ENCODE peak calls at places on chromosomes 11 and 22, in four cellular contexts. One of them, this sample, is unnamed.

GRCh38 chr22:35310556-35311550 is 11.2 kb downstream of the TOM1 start:
- DNase-seq in kidney epithelial cell: no peak
- DNase-seq in Peyer's patch: peak; percentile 59
- DNase-seq in AG04449: no peak
- DNase-seq in this sample: no peak

GRCh38 chr11:115931684-115932083 is 427.5 kb upstream of the CADM1 start:
- DNase-seq in kidney epithelial cell: no peak
- DNase-seq in Peyer's patch: no peak
- DNase-seq in AG04449: no peak
- DNase-seq in this sample: no peak

GRCh38 chr11:103682318-103683184 is 353.9 kb upstream of the DDI1 start:
- DNase-seq in kidney epithelial cell: peak; percentile 39
- DNase-seq in Peyer's patch: peak; percentile 66
- DNase-seq in AG04449: no peak
- DNase-seq in this sample: peak; percentile 31

GRCh38 chr11:72642815-72643511 is 31.3 kb downstream of the PDE2A start:
- DNase-seq in kidney epithelial cell: no peak
- DNase-seq in Peyer's patch: peak; percentile 73
- DNase-seq in AG04449: no peak
- DNase-seq in this sample: no peak

GRCh38 chr11:71204294-71204693 is 48.1 kb downstream of the SHANK2 start:
- DNase-seq in kidney epithelial cell: no peak
- DNase-seq in Peyer's patch: no peak
- DNase-seq in AG04449: no peak
- DNase-seq in this sample: no peak

GRCh38 chr11:70532066-70532440 is 133.7 kb downstream of the CTTN start:
- DNase-seq in kidney epithelial cell: no peak
- DNase-seq in Peyer's patch: no peak
- DNase-seq in AG04449: no peak
- DNase-seq in this sample: no peak

GRCh38 chr11:7851391-7851790 is 54.6 kb upstream of the OR5P2 start:
- DNase-seq in kidney epithelial cell: no peak
- DNase-seq in Peyer's patch: no peak
- DNase-seq in AG04449: no peak
- DNase-seq in this sample: no peak

GRCh38 chr11:6531267-6531752 is 34.2 kb downstream of the DNHD1 start:
- DNase-seq in kidney epithelial cell: no peak
- DNase-seq in Peyer's patch: no peak
- DNase-seq in AG04449: no peak
- DNase-seq in this sample: no peak

GRCh38 chr11:67640758-67641113 is 1.2 kb upstream of the TBX10 start:
- DNase-seq in kidney epithelial cell: no peak
- DNase-seq in Peyer's patch: no peak
- DNase-seq in AG04449: no peak
- DNase-seq in this sample: no peak

GRCh38 chr22:29149841-29150555 is 55.7 kb upstream of the EMID1 start:
- DNase-seq in kidney epithelial cell: no peak
- DNase-seq in Peyer's patch: peak; percentile 44
- DNase-seq in AG04449: no peak
- DNase-seq in this sample: no peak

GRCh38 chr11:16280256-16280682 is 76.1 kb downstream of the SOX6 start:
- DNase-seq in kidney epithelial cell: no peak
- DNase-seq in Peyer's patch: peak; percentile 92
- DNase-seq in AG04449: no peak
- DNase-seq in this sample: no peak

GRCh38 chr11:77467993-77468392 is 5.9 kb downstream of the PAK1 start:
- DNase-seq in kidney epithelial cell: no peak
- DNase-seq in Peyer's patch: no peak
- DNase-seq in AG04449: no peak
- DNase-seq in this sample: peak; percentile 13

GRCh38 chr11:116499396-116500001 is 273.3 kb downstream of the BUD13 start:
- DNase-seq in kidney epithelial cell: no peak
- DNase-seq in Peyer's patch: peak; percentile 91
- DNase-seq in AG04449: no peak
- DNase-seq in this sample: peak; percentile 15

GRCh38 chr11:75140269-75141138 is 10.4 kb upstream of the SLCO2B1 start:
- DNase-seq in kidney epithelial cell: no peak
- DNase-seq in Peyer's patch: peak; percentile 90
- DNase-seq in AG04449: no peak
- DNase-seq in this sample: no peak

GRCh38 chr11:57785072-57785471 is 23.5 kb downstream of the CTNND1 start:
- DNase-seq in kidney epithelial cell: no peak
- DNase-seq in Peyer's patch: no peak
- DNase-seq in AG04449: no peak
- DNase-seq in this sample: no peak

GRCh38 chr11:105156720-105157119 is 17.2 kb upstream of the CARD18 start:
- DNase-seq in kidney epithelial cell: no peak
- DNase-seq in Peyer's patch: no peak
- DNase-seq in AG04449: no peak
- DNase-seq in this sample: no peak

GRCh38 chr22:37564111-37564711 is 3.9 kb downstream of the CDC42EP1 start:
- DNase-seq in kidney epithelial cell: no peak
- DNase-seq in Peyer's patch: no peak
- DNase-seq in AG04449: no peak
- DNase-seq in this sample: no peak

GRCh38 chr11:125276635-125277008 is 112.1 kb downstream of the PKNOX2 start:
- DNase-seq in kidney epithelial cell: no peak
- DNase-seq in Peyer's patch: no peak
- DNase-seq in AG04449: no peak
- DNase-seq in this sample: no peak

GRCh38 chr11:92993004-92993403 is 23.6 kb downstream of the MTNR1B start:
- DNase-seq in kidney epithelial cell: no peak
- DNase-seq in Peyer's patch: no peak
- DNase-seq in AG04449: no peak
- DNase-seq in this sample: no peak
- H3K4me3 ChIP-seq in kidney epithelial cell: no peak overlapping the region
- H3K4me3 ChIP-seq in Peyer's patch: no peak overlapping the region
- H3K4me3 ChIP-seq in AG04449: no peak overlapping the region
- H3K4me3 ChIP-seq in this sample: no peak overlapping the region

GRCh38 chr22:42132457-42132856 is 1.8 kb upstream of the CYP2D6 start:
- DNase-seq in kidney epithelial cell: no peak
- DNase-seq in Peyer's patch: peak; percentile 47
- DNase-seq in AG04449: no peak
- DNase-seq in this sample: no peak
- TF ChIP-seq CTCF in kidney epithelial cell: no peak
- TF ChIP-seq CTCF in Peyer's patch: no peak
- TF ChIP-seq CTCF in AG04449: no peak
- TF ChIP-seq CTCF in this sample: no peak

GRCh38 chr22:27298387-27299141 is 503.0 kb downstream of the MN1 start:
- DNase-seq in kidney epithelial cell: no peak
- DNase-seq in Peyer's patch: no peak
- DNase-seq in AG04449: no peak
- DNase-seq in this sample: no peak
- H3K4me3 ChIP-seq in kidney epithelial cell: no peak overlapping the region
- H3K4me3 ChIP-seq in Peyer's patch: no peak overlapping the region
- H3K4me3 ChIP-seq in AG04449: no peak overlapping the region
- H3K4me3 ChIP-seq in this sample: no peak overlapping the region

GRCh38 chr11:38824573-38824972 is 2226.5 kb upstream of the RAG2 start:
- DNase-seq in kidney epithelial cell: no peak
- DNase-seq in Peyer's patch: no peak
- DNase-seq in AG04449: no peak
- DNase-seq in this sample: no peak
- TF ChIP-seq CTCF in kidney epithelial cell: peak; percentile 27
- TF ChIP-seq CTCF in Peyer's patch: no peak
- TF ChIP-seq CTCF in AG04449: no peak
- TF ChIP-seq CTCF in this sample: peak; percentile 24

DNA sequence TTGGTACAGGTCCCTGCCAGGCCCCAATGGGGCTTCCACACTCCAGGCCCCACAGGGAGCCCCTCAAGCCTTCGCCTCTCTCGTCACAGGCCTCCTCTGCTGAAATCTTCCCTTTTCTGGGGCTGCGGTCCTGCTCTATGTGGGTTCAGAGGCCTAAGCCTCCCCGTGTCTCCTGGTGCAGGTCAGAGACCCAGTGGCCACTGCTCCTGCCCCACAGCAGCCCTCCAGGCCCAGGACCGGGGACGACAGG is 5.9 kb upstream of the IFITM3 start:
- DNase-seq in kidney epithelial cell: no peak
- DNase-seq in Peyer's patch: no peak
- DNase-seq in AG04449: no peak
- DNase-seq in this sample: no peak
- H3K4me3 ChIP-seq in kidney epithelial cell: no peak overlapping the region
- H3K4me3 ChIP-seq in Peyer's patch: no peak overlapping the region
- H3K4me3 ChIP-seq in AG04449: no peak overlapping the region
- H3K4me3 ChIP-seq in this sample: no peak overlapping the region

GRCh38 chr11:133927690-133928627 is 28.8 kb downstream of the IGSF9B start:
- DNase-seq in kidney epithelial cell: no peak
- DNase-seq in Peyer's patch: peak; percentile 73
- DNase-seq in AG04449: no peak
- DNase-seq in this sample: no peak
- TF ChIP-seq CTCF in kidney epithelial cell: peak; percentile 91
- TF ChIP-seq CTCF in Peyer's patch: peak; percentile 48
- TF ChIP-seq CTCF in AG04449: peak; percentile 97
- TF ChIP-seq CTCF in this sample: peak; percentile 82

GRCh38 chr22:41799486-41800347 is 762 bp upstream of the CCDC134 start:
- DNase-seq in kidney epithelial cell: no peak
- DNase-seq in Peyer's patch: peak; percentile 66
- DNase-seq in AG04449: no peak
- DNase-seq in this sample: no peak

GRCh38 chr22:41798736-41799135 is 1.7 kb upstream of the CCDC134 start:
- DNase-seq in kidney epithelial cell: no peak
- DNase-seq in Peyer's patch: no peak
- DNase-seq in AG04449: no peak
- DNase-seq in this sample: no peak

GRCh38 chr22:41800348-41801146 is at the start of gene CCDC134:
- DNase-seq in kidney epithelial cell: peak; percentile 47
- DNase-seq in Peyer's patch: peak; percentile 97
- DNase-seq in AG04449: no peak
- DNase-seq in this sample: no peak

GRCh38 chr22:41801147-41801819 is 804 bp downstream of the CCDC134 start:
- DNase-seq in kidney epithelial cell: no peak
- DNase-seq in Peyer's patch: no peak
- DNase-seq in AG04449: no peak
- DNase-seq in this sample: no peak

GRCh38 chr22:41801886-41802285 is 1.4 kb downstream of the CCDC134 start:
- DNase-seq in kidney epithelial cell: no peak
- DNase-seq in Peyer's patch: no peak
- DNase-seq in AG04449: no peak
- DNase-seq in this sample: no peak
- H3K4me3 ChIP-seq in kidney epithelial cell: peak overlapping the region; percentile 82
- H3K4me3 ChIP-seq in Peyer's patch: no peak overlapping the region
- H3K4me3 ChIP-seq in AG04449: peak overlapping the region; percentile 9
- H3K4me3 ChIP-seq in this sample: peak overlapping the region; percentile 89

GRCh38 chr11:10413268-10413667 is 41.8 kb upstream of the AMPD3 start:
- DNase-seq in kidney epithelial cell: no peak
- DNase-seq in Peyer's patch: peak; percentile 80
- DNase-seq in AG04449: no peak
- DNase-seq in this sample: no peak
- TF ChIP-seq CTCF in kidney epithelial cell: no peak
- TF ChIP-seq CTCF in Peyer's patch: peak; percentile 19
- TF ChIP-seq CTCF in AG04449: no peak
- TF ChIP-seq CTCF in this sample: peak; percentile 49

GRCh38 chr11:43358670-43359431 is at the start of gene TTC17:
- DNase-seq in kidney epithelial cell: peak; percentile 70
- DNase-seq in Peyer's patch: peak; percentile 97
- DNase-seq in AG04449: peak; percentile 55
- DNase-seq in this sample: no peak

GRCh38 chr11:43359432-43359818 is 705 bp downstream of the TTC17 start:
- DNase-seq in kidney epithelial cell: no peak
- DNase-seq in Peyer's patch: no peak
- DNase-seq in AG04449: no peak
- DNase-seq in this sample: no peak

GRCh38 chr11:43358308-43358669 is 431 bp upstream of the TTC17 start:
- DNase-seq in kidney epithelial cell: no peak
- DNase-seq in Peyer's patch: no peak
- DNase-seq in AG04449: no peak
- DNase-seq in this sample: no peak

DNA sequence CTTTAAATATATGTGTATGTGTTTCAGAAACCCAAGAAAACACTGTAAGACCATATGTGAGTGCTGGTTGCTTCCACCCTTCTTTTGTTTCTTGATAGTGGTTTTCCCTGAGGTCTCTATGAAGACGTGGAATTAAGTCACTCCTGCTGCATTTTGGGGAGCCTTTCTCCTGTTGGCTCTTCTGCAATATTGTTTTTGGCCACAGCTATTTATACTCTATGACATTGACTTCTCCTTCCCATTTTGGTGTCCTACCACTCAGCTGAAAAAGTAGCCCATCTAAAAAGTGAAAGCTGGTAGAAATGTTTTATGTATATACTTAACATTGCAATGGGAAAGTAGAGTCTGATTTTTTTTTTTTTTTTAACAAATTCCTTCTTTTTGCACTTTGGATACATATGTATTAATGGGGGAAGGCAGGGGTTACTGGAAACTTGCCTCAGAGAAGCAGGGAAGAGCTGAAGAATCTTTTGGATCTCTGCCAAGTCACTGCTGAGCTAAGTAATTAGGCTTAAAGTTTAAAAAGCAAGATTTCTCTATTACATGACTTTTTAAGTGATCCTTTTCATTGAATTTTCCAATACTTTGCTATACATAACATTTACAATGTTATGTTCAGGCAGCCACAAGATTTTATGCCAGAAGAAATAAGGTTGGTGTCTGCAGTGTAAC is 1.8 kb downstream of the TTC17 start:
- DNase-seq in kidney epithelial cell: no peak
- DNase-seq in Peyer's patch: no peak
- DNase-seq in AG04449: no peak
- DNase-seq in this sample: no peak
- H3K4me3 ChIP-seq in kidney epithelial cell: peak overlapping the region; percentile 9
- H3K4me3 ChIP-seq in Peyer's patch: no peak overlapping the region
- H3K4me3 ChIP-seq in AG04449: peak overlapping the region; percentile 98
- H3K4me3 ChIP-seq in this sample: peak overlapping the region; percentile 89

GRCh38 chr11:111476961-111477360 is 35.2 kb downstream of the BTG4 start:
- DNase-seq in kidney epithelial cell: no peak
- DNase-seq in Peyer's patch: no peak
- DNase-seq in AG04449: no peak
- DNase-seq in this sample: no peak

GRCh38 chr11:111477898-111478297 is 34.3 kb downstream of the BTG4 start:
- DNase-seq in kidney epithelial cell: no peak
- DNase-seq in Peyer's patch: no peak
- DNase-seq in AG04449: no peak
- DNase-seq in this sample: no peak

GRCh38 chr11:111483431-111483830 is 28.8 kb downstream of the BTG4 start:
- DNase-seq in kidney epithelial cell: no peak
- DNase-seq in Peyer's patch: no peak
- DNase-seq in AG04449: no peak
- DNase-seq in this sample: no peak

GRCh38 chr11:111476366-111476765 is 35.8 kb downstream of the BTG4 start:
- DNase-seq in kidney epithelial cell: no peak
- DNase-seq in Peyer's patch: no peak
- DNase-seq in AG04449: no peak
- DNase-seq in this sample: no peak

GRCh38 chr11:111479666-111480065 is 32.5 kb downstream of the BTG4 start:
- DNase-seq in kidney epithelial cell: no peak
- DNase-seq in Peyer's patch: no peak
- DNase-seq in AG04449: no peak
- DNase-seq in this sample: no peak
- TF ChIP-seq CTCF in kidney epithelial cell: no peak
- TF ChIP-seq CTCF in Peyer's patch: peak; percentile 4
- TF ChIP-seq CTCF in AG04449: no peak
- TF ChIP-seq CTCF in this sample: no peak